ENCODE peak calls at places on chromosomes 12 and 14, in four cellular contexts. One of them, this sample, is unnamed.

GRCh38 chr14:31126680-31127079 is 80.9 kb downstream of the HECTD1 start:
- DNase-seq in NCI-H1436: no peak
- DNase-seq in body of pancreas: no peak
- DNase-seq in stimulated activated CD4-positive, alpha-beta T cell treated with anti-CD3 and anti-CD28 coated beads, Interleukin-15, amount 100 ng/mL, for 24 hours: no peak
- DNase-seq in this sample: no peak

GRCh38 chr12:28874758-28875157 is 274.3 kb upstream of the FAR2 start:
- DNase-seq in NCI-H1436: no peak
- DNase-seq in body of pancreas: no peak
- DNase-seq in stimulated activated CD4-positive, alpha-beta T cell treated with anti-CD3 and anti-CD28 coated beads, Interleukin-15, amount 100 ng/mL, for 24 hours: no peak
- DNase-seq in this sample: no peak

GRCh38 chr14:96088131-96088880 is 49.1 kb downstream of the C14orf132 start:
- DNase-seq in NCI-H1436: no peak
- DNase-seq in body of pancreas: no peak
- DNase-seq in stimulated activated CD4-positive, alpha-beta T cell treated with anti-CD3 and anti-CD28 coated beads, Interleukin-15, amount 100 ng/mL, for 24 hours: no peak
- DNase-seq in this sample: no peak

GRCh38 chr14:93936926-93937325 is 9.8 kb downstream of the FAM181A start:
- DNase-seq in NCI-H1436: no peak
- DNase-seq in body of pancreas: no peak
- DNase-seq in stimulated activated CD4-positive, alpha-beta T cell treated with anti-CD3 and anti-CD28 coated beads, Interleukin-15, amount 100 ng/mL, for 24 hours: no peak
- DNase-seq in this sample: no peak

GRCh38 chr14:104291123-104292000 is 153.0 kb downstream of the KIF26A start:
- DNase-seq in NCI-H1436: no peak
- DNase-seq in body of pancreas: peak; percentile 75
- DNase-seq in stimulated activated CD4-positive, alpha-beta T cell treated with anti-CD3 and anti-CD28 coated beads, Interleukin-15, amount 100 ng/mL, for 24 hours: no peak
- DNase-seq in this sample: peak; percentile 85

GRCh38 chr14:62280366-62280765 is 518.1 kb downstream of the SNAPC1 start:
- DNase-seq in NCI-H1436: no peak
- DNase-seq in body of pancreas: no peak
- DNase-seq in stimulated activated CD4-positive, alpha-beta T cell treated with anti-CD3 and anti-CD28 coated beads, Interleukin-15, amount 100 ng/mL, for 24 hours: no peak
- DNase-seq in this sample: no peak

GRCh38 chr12:18158774-18159557 is 69.0 kb upstream of the RERGL start:
- DNase-seq in NCI-H1436: peak; percentile 11
- DNase-seq in body of pancreas: peak; percentile 7
- DNase-seq in stimulated activated CD4-positive, alpha-beta T cell treated with anti-CD3 and anti-CD28 coated beads, Interleukin-15, amount 100 ng/mL, for 24 hours: peak; percentile 21
- DNase-seq in this sample: no peak

GRCh38 chr12:57372233-57372632 is 58.6 kb downstream of the R3HDM2 start:
- DNase-seq in NCI-H1436: no peak
- DNase-seq in body of pancreas: peak; percentile 10
- DNase-seq in stimulated activated CD4-positive, alpha-beta T cell treated with anti-CD3 and anti-CD28 coated beads, Interleukin-15, amount 100 ng/mL, for 24 hours: no peak
- DNase-seq in this sample: peak; percentile 73

GRCh38 chr12:16492240-16492639 is 113.7 kb downstream of the LMO3 start:
- DNase-seq in NCI-H1436: no peak
- DNase-seq in body of pancreas: no peak
- DNase-seq in stimulated activated CD4-positive, alpha-beta T cell treated with anti-CD3 and anti-CD28 coated beads, Interleukin-15, amount 100 ng/mL, for 24 hours: no peak
- DNase-seq in this sample: no peak

GRCh38 chr12:62862259-62862881 is 72.6 kb downstream of the PPM1H start:
- DNase-seq in NCI-H1436: no peak
- DNase-seq in body of pancreas: no peak
- DNase-seq in stimulated activated CD4-positive, alpha-beta T cell treated with anti-CD3 and anti-CD28 coated beads, Interleukin-15, amount 100 ng/mL, for 24 hours: no peak
- DNase-seq in this sample: no peak

GRCh38 chr12:97464241-97465011 is 1.8 kb downstream of the RMST start:
- DNase-seq in NCI-H1436: no peak
- DNase-seq in body of pancreas: no peak
- DNase-seq in stimulated activated CD4-positive, alpha-beta T cell treated with anti-CD3 and anti-CD28 coated beads, Interleukin-15, amount 100 ng/mL, for 24 hours: no peak
- DNase-seq in this sample: no peak

GRCh38 chr12:96197503-96198272 is 3.5 kb downstream of the ELK3 start:
- DNase-seq in NCI-H1436: no peak
- DNase-seq in body of pancreas: no peak
- DNase-seq in stimulated activated CD4-positive, alpha-beta T cell treated with anti-CD3 and anti-CD28 coated beads, Interleukin-15, amount 100 ng/mL, for 24 hours: no peak
- DNase-seq in this sample: no peak

GRCh38 chr14:35231207-35231755 is 60.9 kb upstream of the PSMA6 start:
- DNase-seq in NCI-H1436: no peak
- DNase-seq in body of pancreas: no peak
- DNase-seq in stimulated activated CD4-positive, alpha-beta T cell treated with anti-CD3 and anti-CD28 coated beads, Interleukin-15, amount 100 ng/mL, for 24 hours: no peak
- DNase-seq in this sample: no peak

GRCh38 chr12:93080994-93081809 is 152.1 kb upstream of the EEA1 start:
- DNase-seq in NCI-H1436: no peak
- DNase-seq in body of pancreas: no peak
- DNase-seq in stimulated activated CD4-positive, alpha-beta T cell treated with anti-CD3 and anti-CD28 coated beads, Interleukin-15, amount 100 ng/mL, for 24 hours: no peak
- DNase-seq in this sample: no peak

GRCh38 chr12:14450479-14450878 is 85.0 kb downstream of the ATF7IP start:
- DNase-seq in NCI-H1436: no peak
- DNase-seq in body of pancreas: no peak
- DNase-seq in stimulated activated CD4-positive, alpha-beta T cell treated with anti-CD3 and anti-CD28 coated beads, Interleukin-15, amount 100 ng/mL, for 24 hours: no peak
- DNase-seq in this sample: no peak

GRCh38 chr14:20690848-20691640 is 2.5 kb downstream of the ANG start:
- DNase-seq in NCI-H1436: peak; percentile 13
- DNase-seq in body of pancreas: peak; percentile 69
- DNase-seq in stimulated activated CD4-positive, alpha-beta T cell treated with anti-CD3 and anti-CD28 coated beads, Interleukin-15, amount 100 ng/mL, for 24 hours: peak; percentile 36
- DNase-seq in this sample: peak; percentile 43

GRCh38 chr12:100473716-100474150 is at the start of gene NR1H4:
- DNase-seq in NCI-H1436: no peak
- DNase-seq in body of pancreas: peak; percentile 12
- DNase-seq in stimulated activated CD4-positive, alpha-beta T cell treated with anti-CD3 and anti-CD28 coated beads, Interleukin-15, amount 100 ng/mL, for 24 hours: no peak
- DNase-seq in this sample: peak; percentile 88

GRCh38 chr12:32091696-32092095 is 15.0 kb upstream of the BICD1 start:
- DNase-seq in NCI-H1436: no peak
- DNase-seq in body of pancreas: no peak
- DNase-seq in stimulated activated CD4-positive, alpha-beta T cell treated with anti-CD3 and anti-CD28 coated beads, Interleukin-15, amount 100 ng/mL, for 24 hours: no peak
- DNase-seq in this sample: no peak

GRCh38 chr12:14896477-14897184 is 11.0 kb upstream of the MGP start:
- DNase-seq in NCI-H1436: no peak
- DNase-seq in body of pancreas: no peak
- DNase-seq in stimulated activated CD4-positive, alpha-beta T cell treated with anti-CD3 and anti-CD28 coated beads, Interleukin-15, amount 100 ng/mL, for 24 hours: no peak
- DNase-seq in this sample: peak; percentile 43

GRCh38 chr12:47854531-47854930 is 34.8 kb upstream of the HDAC7 start:
- DNase-seq in NCI-H1436: no peak
- DNase-seq in body of pancreas: no peak
- DNase-seq in stimulated activated CD4-positive, alpha-beta T cell treated with anti-CD3 and anti-CD28 coated beads, Interleukin-15, amount 100 ng/mL, for 24 hours: no peak
- DNase-seq in this sample: no peak

GRCh38 chr12:53225635-53226424 is 6.2 kb downstream of the RARG start:
- DNase-seq in NCI-H1436: no peak
- DNase-seq in body of pancreas: no peak
- DNase-seq in stimulated activated CD4-positive, alpha-beta T cell treated with anti-CD3 and anti-CD28 coated beads, Interleukin-15, amount 100 ng/mL, for 24 hours: no peak
- DNase-seq in this sample: no peak

GRCh38 chr14:96754845-96755184 is 42.4 kb upstream of the VRK1 start:
- DNase-seq in NCI-H1436: no peak
- DNase-seq in body of pancreas: no peak
- DNase-seq in stimulated activated CD4-positive, alpha-beta T cell treated with anti-CD3 and anti-CD28 coated beads, Interleukin-15, amount 100 ng/mL, for 24 hours: no peak
- DNase-seq in this sample: no peak

GRCh38 chr14:35285168-35285990 is 6.8 kb upstream of the PSMA6 start:
- DNase-seq in NCI-H1436: no peak
- DNase-seq in body of pancreas: no peak
- DNase-seq in stimulated activated CD4-positive, alpha-beta T cell treated with anti-CD3 and anti-CD28 coated beads, Interleukin-15, amount 100 ng/mL, for 24 hours: peak; percentile 45
- DNase-seq in this sample: no peak

GRCh38 chr14:102138935-102139247 is 806 bp upstream of the WDR20 start:
- DNase-seq in NCI-H1436: no peak
- DNase-seq in body of pancreas: peak; percentile 33
- DNase-seq in stimulated activated CD4-positive, alpha-beta T cell treated with anti-CD3 and anti-CD28 coated beads, Interleukin-15, amount 100 ng/mL, for 24 hours: no peak
- DNase-seq in this sample: peak; percentile 23

GRCh38 chr14:103745424-103745823 is 29.8 kb downstream of the ZFYVE21 start:
- DNase-seq in NCI-H1436: no peak
- DNase-seq in body of pancreas: no peak
- DNase-seq in stimulated activated CD4-positive, alpha-beta T cell treated with anti-CD3 and anti-CD28 coated beads, Interleukin-15, amount 100 ng/mL, for 24 hours: no peak
- DNase-seq in this sample: no peak

GRCh38 chr14:101068293-101068957 is 164.9 kb upstream of the RTL1 start:
- DNase-seq in NCI-H1436: peak; percentile 51
- DNase-seq in body of pancreas: no peak
- DNase-seq in stimulated activated CD4-positive, alpha-beta T cell treated with anti-CD3 and anti-CD28 coated beads, Interleukin-15, amount 100 ng/mL, for 24 hours: no peak
- DNase-seq in this sample: peak; percentile 20

GRCh38 chr12:49827351-49828099 is 688 bp downstream of the NCKAP5L start:
- DNase-seq in NCI-H1436: peak; percentile 36
- DNase-seq in body of pancreas: peak; percentile 79
- DNase-seq in stimulated activated CD4-positive, alpha-beta T cell treated with anti-CD3 and anti-CD28 coated beads, Interleukin-15, amount 100 ng/mL, for 24 hours: peak; percentile 61
- DNase-seq in this sample: peak; percentile 77

GRCh38 chr14:73753043-73753886 is 39.1 kb upstream of the PNMA1 start:
- DNase-seq in NCI-H1436: no peak
- DNase-seq in body of pancreas: peak; percentile 62
- DNase-seq in stimulated activated CD4-positive, alpha-beta T cell treated with anti-CD3 and anti-CD28 coated beads, Interleukin-15, amount 100 ng/mL, for 24 hours: peak; percentile 45
- DNase-seq in this sample: no peak

GRCh38 chr12:4161718-4162117 is 111.8 kb upstream of the CCND2 start:
- DNase-seq in NCI-H1436: no peak
- DNase-seq in body of pancreas: no peak
- DNase-seq in stimulated activated CD4-positive, alpha-beta T cell treated with anti-CD3 and anti-CD28 coated beads, Interleukin-15, amount 100 ng/mL, for 24 hours: no peak
- DNase-seq in this sample: no peak

GRCh38 chr14:95497561-95498011 is 18.9 kb downstream of the SYNE3 start:
- DNase-seq in NCI-H1436: no peak
- DNase-seq in body of pancreas: no peak
- DNase-seq in stimulated activated CD4-positive, alpha-beta T cell treated with anti-CD3 and anti-CD28 coated beads, Interleukin-15, amount 100 ng/mL, for 24 hours: no peak
- DNase-seq in this sample: no peak

GRCh38 chr12:94803939-94804338 is 153.6 kb upstream of the TMCC3 start:
- DNase-seq in NCI-H1436: no peak
- DNase-seq in body of pancreas: no peak
- DNase-seq in stimulated activated CD4-positive, alpha-beta T cell treated with anti-CD3 and anti-CD28 coated beads, Interleukin-15, amount 100 ng/mL, for 24 hours: no peak
- DNase-seq in this sample: no peak

GRCh38 chr14:60381909-60382308 is 104.0 kb downstream of the C14orf39 start:
- DNase-seq in NCI-H1436: no peak
- DNase-seq in body of pancreas: no peak
- DNase-seq in stimulated activated CD4-positive, alpha-beta T cell treated with anti-CD3 and anti-CD28 coated beads, Interleukin-15, amount 100 ng/mL, for 24 hours: no peak
- DNase-seq in this sample: no peak